ENCODE peak calls at places on chromosome 7, in ten cellular contexts. One of them, this sample, is unnamed.

GRCh38 chr7:156156734-156157408 is 344.6 kb upstream of the SHH start:
- DNase-seq in activated CD8-positive, alpha-beta memory T cell treated with anti-CD3 and anti-CD28 coated beads, Interleukin-2, amount 50 U/mL, for 48 hours: no peak
- DNase-seq in GM03348: no peak
- DNase-seq in stimulated activated CD4-positive, alpha-beta T cell treated with anti-CD3 and anti-CD28 coated beads, Interleukin-2, amount 100 ng/mL, for 24 hours: no peak
- DNase-seq in mammary epithelial cell: no peak
- DNase-seq in HEK293T: peak
- DNase-seq in heart right ventricle: no peak
- DNase-seq in kidney tubule cell: peak
- DNase-seq in NCI-H82: peak
- DNase-seq in stimulated activated naive B cell treated with anti-CD40 and anti-IgM and Interleukin-4, amounts not matched to agents 10 μg/mL and 1 μg/mL and 100 μg/mL, for 72 hours: no peak
- DNase-seq in this sample: no peak

GRCh38 chr7:106999023-106999422 is 45.5 kb upstream of the PRKAR2B start:
- DNase-seq in stimulated activated naive B cell treated with anti-CD40 and anti-IgM and Interleukin-4, amounts not matched to agents 10 μg/mL and 1 μg/mL and 100 μg/mL, for 72 hours: no peak
- DNase-seq in heart right ventricle: no peak
- DNase-seq in NCI-H82: no peak
- DNase-seq in HEK293T: no peak
- DNase-seq in stimulated activated CD4-positive, alpha-beta T cell treated with anti-CD3 and anti-CD28 coated beads, Interleukin-2, amount 100 ng/mL, for 24 hours: no peak
- DNase-seq in GM03348: no peak
- DNase-seq in activated CD8-positive, alpha-beta memory T cell treated with anti-CD3 and anti-CD28 coated beads, Interleukin-2, amount 50 U/mL, for 48 hours: no peak
- DNase-seq in mammary epithelial cell: no peak
- DNase-seq in kidney tubule cell: no peak
- DNase-seq in this sample: no peak

GRCh38 chr7:23237000-23237399 is 9.6 kb upstream of the GPNMB start:
- DNase-seq in kidney tubule cell: no peak
- DNase-seq in stimulated activated naive B cell treated with anti-CD40 and anti-IgM and Interleukin-4, amounts not matched to agents 10 μg/mL and 1 μg/mL and 100 μg/mL, for 72 hours: no peak
- DNase-seq in HEK293T: no peak
- DNase-seq in GM03348: no peak
- DNase-seq in stimulated activated CD4-positive, alpha-beta T cell treated with anti-CD3 and anti-CD28 coated beads, Interleukin-2, amount 100 ng/mL, for 24 hours: no peak
- DNase-seq in mammary epithelial cell: no peak
- DNase-seq in activated CD8-positive, alpha-beta memory T cell treated with anti-CD3 and anti-CD28 coated beads, Interleukin-2, amount 50 U/mL, for 48 hours: no peak
- DNase-seq in heart right ventricle: no peak
- DNase-seq in NCI-H82: no peak
- DNase-seq in this sample: no peak

GRCh38 chr7:22482476-22482875 is 17.5 kb downstream of the STEAP1B start:
- DNase-seq in heart right ventricle: no peak
- DNase-seq in NCI-H82: no peak
- DNase-seq in HEK293T: no peak
- DNase-seq in stimulated activated naive B cell treated with anti-CD40 and anti-IgM and Interleukin-4, amounts not matched to agents 10 μg/mL and 1 μg/mL and 100 μg/mL, for 72 hours: no peak
- DNase-seq in kidney tubule cell: no peak
- DNase-seq in GM03348: no peak
- DNase-seq in mammary epithelial cell: no peak
- DNase-seq in stimulated activated CD4-positive, alpha-beta T cell treated with anti-CD3 and anti-CD28 coated beads, Interleukin-2, amount 100 ng/mL, for 24 hours: no peak
- DNase-seq in activated CD8-positive, alpha-beta memory T cell treated with anti-CD3 and anti-CD28 coated beads, Interleukin-2, amount 50 U/mL, for 48 hours: no peak
- DNase-seq in this sample: no peak

GRCh38 chr7:43583424-43584199 is 704 bp downstream of the STK17A start:
- DNase-seq in GM03348: peak
- DNase-seq in NCI-H82: peak
- DNase-seq in stimulated activated naive B cell treated with anti-CD40 and anti-IgM and Interleukin-4, amounts not matched to agents 10 μg/mL and 1 μg/mL and 100 μg/mL, for 72 hours: peak
- DNase-seq in mammary epithelial cell: peak
- DNase-seq in HEK293T: peak
- DNase-seq in stimulated activated CD4-positive, alpha-beta T cell treated with anti-CD3 and anti-CD28 coated beads, Interleukin-2, amount 100 ng/mL, for 24 hours: peak
- DNase-seq in activated CD8-positive, alpha-beta memory T cell treated with anti-CD3 and anti-CD28 coated beads, Interleukin-2, amount 50 U/mL, for 48 hours: peak
- DNase-seq in heart right ventricle: peak
- DNase-seq in kidney tubule cell: peak
- DNase-seq in this sample: no peak

GRCh38 chr7:96920064-96920463 is 85.3 kb upstream of the DLX6 start:
- DNase-seq in HEK293T: no peak
- DNase-seq in GM03348: no peak
- DNase-seq in activated CD8-positive, alpha-beta memory T cell treated with anti-CD3 and anti-CD28 coated beads, Interleukin-2, amount 50 U/mL, for 48 hours: no peak
- DNase-seq in kidney tubule cell: no peak
- DNase-seq in mammary epithelial cell: no peak
- DNase-seq in stimulated activated CD4-positive, alpha-beta T cell treated with anti-CD3 and anti-CD28 coated beads, Interleukin-2, amount 100 ng/mL, for 24 hours: no peak
- DNase-seq in NCI-H82: no peak
- DNase-seq in heart right ventricle: no peak
- DNase-seq in stimulated activated naive B cell treated with anti-CD40 and anti-IgM and Interleukin-4, amounts not matched to agents 10 μg/mL and 1 μg/mL and 100 μg/mL, for 72 hours: no peak
- DNase-seq in this sample: no peak

GRCh38 chr7:22565315-22565811 is 65.4 kb upstream of the STEAP1B start:
- DNase-seq in kidney tubule cell: peak
- DNase-seq in HEK293T: no peak
- DNase-seq in stimulated activated CD4-positive, alpha-beta T cell treated with anti-CD3 and anti-CD28 coated beads, Interleukin-2, amount 100 ng/mL, for 24 hours: peak
- DNase-seq in GM03348: peak
- DNase-seq in activated CD8-positive, alpha-beta memory T cell treated with anti-CD3 and anti-CD28 coated beads, Interleukin-2, amount 50 U/mL, for 48 hours: no peak
- DNase-seq in heart right ventricle: no peak
- DNase-seq in NCI-H82: no peak
- DNase-seq in mammary epithelial cell: peak
- DNase-seq in stimulated activated naive B cell treated with anti-CD40 and anti-IgM and Interleukin-4, amounts not matched to agents 10 μg/mL and 1 μg/mL and 100 μg/mL, for 72 hours: peak
- DNase-seq in this sample: peak

GRCh38 chr7:50730459-50731400 is 52.0 kb downstream of the GRB10 start:
- DNase-seq in kidney tubule cell: peak
- DNase-seq in stimulated activated CD4-positive, alpha-beta T cell treated with anti-CD3 and anti-CD28 coated beads, Interleukin-2, amount 100 ng/mL, for 24 hours: no peak
- DNase-seq in stimulated activated naive B cell treated with anti-CD40 and anti-IgM and Interleukin-4, amounts not matched to agents 10 μg/mL and 1 μg/mL and 100 μg/mL, for 72 hours: no peak
- DNase-seq in HEK293T: no peak
- DNase-seq in NCI-H82: peak
- DNase-seq in GM03348: no peak
- DNase-seq in activated CD8-positive, alpha-beta memory T cell treated with anti-CD3 and anti-CD28 coated beads, Interleukin-2, amount 50 U/mL, for 48 hours: no peak
- DNase-seq in mammary epithelial cell: no peak
- DNase-seq in heart right ventricle: no peak
- DNase-seq in this sample: no peak

This sample was measured in epithelial cell of prostate.